ENCODE peak calls at places on chromosomes 13 and 19, in five cellular contexts. U is lower lobe of right lung; Q is fibroblast of lung; I is Caco-2; Z is CD4-positive, CD25-positive, alpha-beta regulatory T cell. T is an unnamed sample.

GRCh38 chr19:34217952-34218817 is 36.2 kb upstream of the GARRE1 start:
- DNase-seq in Q (peak; percentile 99), U (no peak), Z (peak; percentile 65), I (no peak), T (no peak)

GRCh38 chr13:112442483-112443090 is 66.4 kb downstream of the SPACA7 start:
- DNase-seq in Q (no peak), U (no peak), Z (no peak), I (peak; percentile 48), T (no peak)

GRCh38 chr19:45234089-45234869 is 10.9 kb downstream of the EXOC3L2 start:
- DNase-seq in I (no peak), Z (no peak), U (no peak), Q (no peak), T (no peak)

GRCh38 chr13:27321619-27322385 is 51.2 kb downstream of the RASL11A start:
- DNase-seq in U (no peak), I (no peak), Q (no peak), Z (peak; percentile 11), T (no peak)

GRCh38 chr13:59425211-59425721 is 738.5 kb downstream of the DIAPH3 start:
- DNase-seq in U (no peak), Z (no peak), I (no peak), Q (peak; percentile 77), T (no peak)

GRCh38 chr19:39590265-39590664 is 12.1 kb upstream of the LGALS13 start:
- DNase-seq in I (no peak), U (no peak), Q (peak; percentile 2), Z (peak; percentile 3), T (peak; percentile 1)

GRCh38 chr19:47726467-47726866 is 13.2 kb downstream of the EHD2 start:
- DNase-seq in Q (peak; percentile 83), Z (no peak), U (no peak), I (no peak), T (no peak)

GRCh38 chr13:39682788-39683187 is 27.3 kb downstream of the COG6 start:
- DNase-seq in Q (no peak), Z (peak; percentile 56), U (no peak), I (no peak), T (no peak)

GRCh38 chr13:94825507-94825906 is 113.2 kb upstream of the SOX21 start:
- DNase-seq in Z (no peak), U (no peak), Q (peak; percentile 33), I (no peak), T (peak; percentile 57)

GRCh38 chr19:50890422-50891252 is 17.4 kb downstream of the KLK2 start:
- DNase-seq in I (no peak), U (no peak), Z (no peak), Q (peak; percentile 18), T (no peak)

GRCh38 chr13:49300716-49301589 is 53.2 kb downstream of the CDADC1 start:
- DNase-seq in Z (peak; percentile 86), Q (peak; percentile 61), U (peak; percentile 57), I (peak; percentile 75), T (peak; percentile 48)

GRCh38 chr19:48123907-48124675 is 13.5 kb upstream of the PLA2G4C start:
- DNase-seq in Z (peak; percentile 55), U (no peak), Q (peak; percentile 91), I (peak; percentile 64), T (no peak)

GRCh38 chr19:48364564-48365363 is 597 bp downstream of the SYNGR4 start:
- DNase-seq in Z (no peak), Q (no peak), I (no peak), U (no peak), T (no peak)

GRCh38 chr19:40240332-40240731 is 13.8 kb upstream of the CCNP start:
- DNase-seq in Q (no peak), Z (no peak), U (peak; percentile 22), I (no peak), T (no peak)

GRCh38 chr13:113648218-113648615 is 9.8 kb downstream of the ATP4B start:
- DNase-seq in U (peak; percentile 36), I (peak; percentile 21), Q (no peak), Z (no peak), T (no peak)

GRCh38 chr13:46605089-46605488 is 52.1 kb downstream of the LRCH1 start:
- DNase-seq in I (no peak), U (no peak), Z (no peak), Q (peak; percentile 21), T (no peak)

GRCh38 chr13:46606915-46607413 is 54.0 kb downstream of the LRCH1 start:
- DNase-seq in I (no peak), Z (no peak), Q (no peak), U (no peak), T (no peak)

GRCh38 chr13:46604226-46604968 is 51.4 kb downstream of the LRCH1 start:
- DNase-seq in U (no peak), Q (no peak), Z (no peak), I (peak; percentile 54), T (no peak)

GRCh38 chr13:46607768-46608553 is 55.0 kb downstream of the LRCH1 start:
- DNase-seq in Z (peak; percentile 19), U (no peak), Q (no peak), I (peak; percentile 87), T (no peak)

DNA sequence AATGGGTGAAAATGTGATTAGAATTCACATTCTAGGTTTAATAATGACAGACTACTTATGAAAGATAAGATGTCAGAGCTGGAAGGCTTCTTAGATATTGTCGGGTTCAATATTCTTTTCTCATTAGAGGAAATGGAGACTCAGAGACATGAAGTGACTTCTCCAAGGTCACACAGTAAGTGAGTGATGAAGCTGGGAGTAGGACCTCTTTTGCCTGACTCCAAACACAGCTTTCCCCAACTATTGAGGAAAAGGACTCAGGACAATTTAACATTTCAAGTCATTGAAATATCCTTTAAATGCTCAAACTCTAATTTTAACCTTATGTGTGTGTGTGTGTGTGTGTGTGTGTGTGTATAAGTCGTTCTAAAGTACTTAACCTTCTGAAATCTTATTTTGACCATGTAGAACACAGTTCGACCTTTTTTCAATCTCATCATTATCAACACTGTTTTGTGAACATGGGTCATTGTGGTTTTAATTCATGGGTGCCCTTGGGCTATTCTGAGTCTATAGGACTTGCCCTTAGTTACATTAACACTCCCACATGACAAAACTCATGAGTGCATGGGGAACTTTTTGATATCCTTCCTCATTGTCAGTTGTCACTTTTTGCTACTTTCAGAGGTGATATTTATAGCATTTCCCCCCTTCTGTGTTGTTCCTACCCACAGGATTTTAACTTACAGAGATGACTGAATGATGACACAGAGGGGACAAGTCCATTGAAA is 53.0 kb downstream of the LRCH1 start:
- DNase-seq in Z (no peak), I (no peak), U (no peak), Q (no peak), T (no peak)
- H3K4me3 ChIP-seq in Z (no peak overlapping the region), I (no peak overlapping the region), U (no peak overlapping the region), Q (no peak overlapping the region), T (no peak overlapping the region)

DNA sequence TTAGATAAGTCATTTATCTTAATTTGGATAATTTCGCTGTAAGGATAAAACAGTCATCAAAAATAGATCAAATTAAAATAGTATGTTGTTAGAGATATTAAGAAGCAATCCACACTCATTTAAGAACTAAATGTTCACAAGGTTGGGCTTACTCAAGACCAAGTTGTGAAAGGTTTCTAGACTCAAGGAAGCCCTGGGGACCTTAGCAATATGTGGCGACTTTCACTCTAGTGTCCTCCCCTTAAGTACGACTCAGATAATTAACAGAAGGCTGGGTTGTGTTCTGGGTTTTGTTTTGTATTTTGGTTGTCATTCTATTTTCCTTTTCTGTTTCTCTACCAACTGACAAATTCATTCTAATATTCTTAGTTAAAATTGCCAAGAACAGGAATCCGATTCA is 1008.0 kb downstream of the PCDH9 start:
- DNase-seq in U (no peak), Z (no peak), I (no peak), Q (no peak), T (no peak)
- H3K27me3 ChIP-seq in U (no peaks in the 10 kb centered on the region), Z (no peaks in the 10 kb centered on the region), I (no peaks in the 10 kb centered on the region), Q (no peaks in the 10 kb centered on the region), T (peaks cover 24% of the 10 kb centered on the region)

GRCh38 chr19:634975-635652 is 1.8 kb upstream of the POLRMT start:
- DNase-seq in I (no peak), Z (no peak), U (no peak), Q (no peak), T (no peak)
- H3K4me1 ChIP-seq in I (peaks cover 11% of the 10 kb centered on the region), Z (peaks cover 38% of the 10 kb centered on the region), U (peaks cover 31% of the 10 kb centered on the region), Q (peaks cover 11% of the 10 kb centered on the region), T (peaks cover 1% of the 10 kb centered on the region)

DNA sequence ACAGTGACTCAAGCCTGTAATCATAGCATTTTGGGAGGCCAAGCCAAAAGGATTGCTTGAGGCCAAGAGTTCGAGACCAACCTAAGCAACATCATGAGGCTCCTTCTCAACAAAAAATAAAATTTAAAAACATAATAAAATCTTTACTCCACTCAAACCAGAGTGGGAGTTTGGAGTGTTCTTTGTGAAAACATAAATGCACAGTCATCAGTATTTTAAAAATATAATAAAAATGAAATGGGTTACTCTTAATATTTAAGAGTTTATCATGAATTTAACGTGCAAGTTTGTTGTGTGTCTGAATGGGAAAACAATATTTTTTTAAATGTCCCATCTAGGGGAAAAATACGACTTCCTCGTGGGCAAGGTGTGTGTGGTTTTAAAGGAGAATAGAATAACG is 78.6 kb upstream of the STARD13 start:
- DNase-seq in Z (no peak), U (no peak), Q (no peak), I (no peak), T (no peak)
- H3K4me3 ChIP-seq in Z (no peak overlapping the region), U (no peak overlapping the region), Q (no peak overlapping the region), I (no peak overlapping the region), T (no peak overlapping the region)

GRCh38 chr19:2199215-2199614 is 35.5 kb downstream of the DOT1L start:
- DNase-seq in Z (no peak), Q (no peak), U (no peak), I (no peak), T (no peak)
- H3K27me3 ChIP-seq in Z (no peaks in the 10 kb centered on the region), Q (no peaks in the 10 kb centered on the region), U (no peaks in the 10 kb centered on the region), I (no peaks in the 10 kb centered on the region), T (no peaks in the 10 kb centered on the region)

GRCh38 chr13:99063952-99064351 is 86.1 kb upstream of the DOCK9 start:
- DNase-seq in U (no peak), I (no peak), Z (peak; percentile 12), Q (no peak), T (no peak)
- H3K4me1 ChIP-seq in U (peaks cover 35% of the 10 kb centered on the region), I (peaks cover 65% of the 10 kb centered on the region), Z (peaks cover 15% of the 10 kb centered on the region), Q (peaks cover 7% of the 10 kb centered on the region), T (no peaks in the 10 kb centered on the region)

GRCh38 chr19:14979498-14980255 is at the start of gene SLC1A6:
- DNase-seq in Q (no peak), Z (no peak), U (no peak), I (no peak), T (no peak)
- H3K4me3 ChIP-seq in Q (no peak within 1 kb of the TSS), Z (no peak within 1 kb of the TSS), U (no peak within 1 kb of the TSS), I (no peak within 1 kb of the TSS), T (peak within 1 kb of the TSS; percentile 84)

GRCh38 chr19:38445362-38445761 is 11.9 kb downstream of the RYR1 start:
- DNase-seq in U (no peak), Z (no peak), I (no peak), Q (no peak), T (no peak)

GRCh38 chr19:38443458-38444001 is 10.0 kb downstream of the RYR1 start:
- DNase-seq in I (no peak), Z (no peak), Q (no peak), U (no peak), T (no peak)

GRCh38 chr19:38441660-38442348 is 8.3 kb downstream of the RYR1 start:
- DNase-seq in I (no peak), Z (peak; percentile 59), U (no peak), Q (no peak), T (no peak)

GRCh38 chr19:38442736-38443135 is 9.2 kb downstream of the RYR1 start:
- DNase-seq in Q (no peak), I (no peak), U (no peak), Z (no peak), T (no peak)

GRCh38 chr19:38444026-38444425 is 10.5 kb downstream of the RYR1 start:
- DNase-seq in Z (no peak), Q (no peak), I (no peak), U (no peak), T (no peak)
- H3K27me3 ChIP-seq in Z (no peaks in the 10 kb centered on the region), Q (no peaks in the 10 kb centered on the region), I (no peaks in the 10 kb centered on the region), U (peaks cover 9% of the 10 kb centered on the region), T (no peaks in the 10 kb centered on the region)